ENCODE peak calls at places on chromosomes 5 and 9, in eight cellular contexts. Z, O, A, N, S, E, X and G are unnamed samples.

GRCh38 chr9:6055213-6055612 is 39.8 kb upstream of the RANBP6 start:
- DNase-seq in N (peak; percentile 67), X (peak; percentile 83), E (peak; percentile 23), O (peak; percentile 90), S (peak; percentile 61), A (peak; percentile 49), Z (peak; percentile 38), G (no peak)

GRCh38 chr9:81344366-81344765 is 345.0 kb downstream of the TLE1 start:
- DNase-seq in O (no peak), A (peak; percentile 90), S (no peak), Z (no peak), N (no peak), E (no peak), X (no peak), G (no peak)

GRCh38 chr9:136219276-136219675 is 14.3 kb upstream of the LHX3 start:
- DNase-seq in Z (no peak), E (no peak), O (peak; percentile 80), X (no peak), N (no peak), S (peak; percentile 31), A (peak; percentile 86), G (no peak)

GRCh38 chr5:95853490-95853889 is 31.0 kb upstream of the GLRX start:
- DNase-seq in O (no peak), X (no peak), N (no peak), Z (no peak), S (no peak), E (no peak), A (no peak), G (no peak)

GRCh38 chr9:123544007-123544827 is 188.2 kb downstream of the CRB2 start:
- DNase-seq in O (peak; percentile 42), S (no peak), A (peak; percentile 42), X (peak; percentile 66), E (peak; percentile 37), N (peak; percentile 10), Z (no peak), G (no peak)

GRCh38 chr5:44334622-44335021 is 54.6 kb downstream of the FGF10 start:
- DNase-seq in S (no peak), E (no peak), Z (no peak), A (no peak), X (no peak), O (no peak), N (no peak), G (no peak)

GRCh38 chr5:80796861-80797260 is 142.1 kb upstream of the DHFR start:
- DNase-seq in O (no peak), S (no peak), N (no peak), Z (no peak), A (peak; percentile 71), X (no peak), E (no peak), G (no peak)

GRCh38 chr9:6805532-6805931 is 47.8 kb downstream of the KDM4C start:
- DNase-seq in O (no peak), Z (no peak), N (peak; percentile 48), S (no peak), E (no peak), A (no peak), X (no peak), G (no peak)

GRCh38 chr5:154157483-154158378 is 32.8 kb upstream of the GALNT10 start:
- DNase-seq in S (no peak), X (no peak), O (no peak), A (no peak), N (no peak), E (peak; percentile 9), Z (peak; percentile 71), G (no peak)

GRCh38 chr5:53110156-53110555 is 599 bp upstream of the MOCS2 start:
- DNase-seq in N (no peak), O (no peak), Z (no peak), E (no peak), S (no peak), A (no peak), X (peak; percentile 35), G (no peak)

GRCh38 chr9:16974436-16974835 is 104.0 kb upstream of the BNC2 start:
- DNase-seq in O (no peak), Z (no peak), X (no peak), N (no peak), A (no peak), E (no peak), S (no peak), G (no peak)

GRCh38 chr5:31987985-31988710 is 186.0 kb downstream of the GOLPH3 start:
- DNase-seq in E (no peak), N (peak; percentile 87), O (peak; percentile 99), X (no peak), S (peak; percentile 81), Z (no peak), A (no peak), G (no peak)

GRCh38 chr9:126986506-126986951 is 71.9 kb downstream of the RALGPS1 start:
- DNase-seq in Z (no peak), N (no peak), E (no peak), S (no peak), X (peak; percentile 24), O (peak; percentile 63), A (no peak), G (no peak)

GRCh38 chr5:111254613-111255012 is 30.4 kb downstream of the CAMK4 start:
- DNase-seq in A (no peak), S (no peak), E (no peak), X (no peak), N (peak; percentile 9), O (no peak), Z (no peak), G (no peak)

DNA sequence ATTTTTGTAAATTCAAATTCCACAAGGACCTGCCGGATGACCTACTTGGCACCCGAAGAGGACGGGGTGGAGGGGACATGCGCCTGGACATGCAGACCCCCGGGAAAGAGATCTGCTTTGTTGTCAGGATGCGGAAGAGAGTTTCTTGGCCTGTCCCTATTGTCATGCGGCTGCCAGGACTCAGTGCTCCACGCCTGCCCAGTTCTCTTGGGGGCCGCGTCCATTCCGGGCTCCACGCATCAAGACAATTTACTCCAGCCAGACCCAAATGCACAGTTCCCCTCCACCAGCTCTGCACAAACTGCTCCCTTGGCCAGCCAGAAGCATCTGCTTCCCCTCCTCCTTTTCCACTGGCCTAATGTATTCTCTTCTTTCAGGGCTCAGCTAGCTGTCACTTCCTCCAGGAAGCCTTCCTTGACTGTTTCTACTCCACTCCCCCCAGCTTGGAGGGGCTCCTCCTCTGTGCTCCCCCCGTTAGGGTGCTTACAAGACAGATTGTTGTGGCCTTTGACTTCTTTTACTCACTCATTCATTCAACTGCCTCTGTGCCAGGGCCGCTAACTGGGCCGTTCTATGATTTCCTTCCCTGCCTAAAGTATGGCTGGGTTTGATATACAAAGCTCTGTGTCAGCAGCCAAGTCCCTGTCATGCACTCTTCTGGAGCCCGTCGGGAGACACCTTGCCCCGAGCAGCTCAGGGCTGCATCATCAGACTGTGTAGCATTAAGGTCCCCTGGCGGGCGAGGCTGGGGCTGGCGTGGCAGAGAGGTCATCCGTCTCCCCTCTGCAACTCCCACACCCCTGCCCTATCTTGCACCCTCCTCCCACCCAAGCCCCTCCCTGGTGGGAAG is 6.6 kb downstream of the FIBCD1 start:
- DNase-seq in X (no peak), E (no peak), O (peak; percentile 48), N (no peak), Z (peak; percentile 60), A (no peak), S (no peak), G (no peak)
- TF ChIP-seq CTCF in X (no peak), E (peak; percentile 20), O (peak; percentile 49), N (no peak), Z (peak; percentile 31), A (no peak), S (no peak), G (no peak)

GRCh38 chr5:73151733-73152410 is 21.1 kb upstream of the TMEM174 start:
- DNase-seq in Z (no peak), E (no peak), X (no peak), S (no peak), N (peak; percentile 16), A (no peak), O (no peak), G (no peak)

GRCh38 chr5:73153513-73153912 is 19.5 kb upstream of the TMEM174 start:
- DNase-seq in Z (no peak), E (no peak), X (no peak), A (no peak), S (no peak), N (no peak), O (no peak), G (peak; percentile 27)

GRCh38 chr5:73154607-73155006 is 18.4 kb upstream of the TMEM174 start:
- DNase-seq in O (no peak), N (no peak), S (no peak), A (no peak), E (no peak), Z (no peak), X (no peak), G (no peak)

GRCh38 chr5:73150872-73151271 is 22.1 kb upstream of the TMEM174 start:
- DNase-seq in Z (no peak), X (peak; percentile 66), O (no peak), S (no peak), E (no peak), A (no peak), N (no peak), G (no peak)

GRCh38 chr5:73152411-73153388 is 20.3 kb upstream of the TMEM174 start:
- DNase-seq in A (no peak), S (no peak), O (peak; percentile 20), E (no peak), X (peak; percentile 54), N (no peak), Z (peak; percentile 46), G (no peak)
- TF ChIP-seq CTCF in A (peak; percentile 15), S (no peak), O (peak; percentile 29), E (no peak), X (no peak), N (peak; percentile 23), Z (peak; percentile 53), G (peak; percentile 13)

GRCh38 chr5:11903614-11904269 is 504 bp downstream of the CTNND2 start:
- DNase-seq in S (no peak), O (peak; percentile 57), E (peak; percentile 64), A (peak; percentile 59), N (no peak), Z (peak; percentile 45), X (no peak), G (no peak)
- TF ChIP-seq CTCF in S (no peak), O (no peak), E (peak; percentile 46), A (peak; percentile 12), N (no peak), Z (peak; percentile 33), X (no peak), G (peak; percentile 17)

GRCh38 chr5:45521067-45521466 is 175.1 kb downstream of the HCN1 start:
- DNase-seq in E (peak; percentile 20), S (no peak), Z (peak; percentile 52), N (no peak), O (peak; percentile 35), X (peak; percentile 81), A (peak; percentile 64), G (no peak)
- TF ChIP-seq CTCF in E (peak; percentile 67), S (no peak), Z (peak; percentile 87), N (peak; percentile 15), O (peak; percentile 56), X (no peak), A (peak; percentile 61), G (peak; percentile 17)